ENCODE peak calls at places on chromosomes 13 and 19, in ten cellular contexts. B is upper lobe of right lung; G is AG04450; O is breast epithelium; L is brain microvascular endothelial cell; Z is mucosa of descending colon; M is psoas muscle; C is omental fat pad; W is CD4-positive, alpha-beta T cell; K is glutamatergic neuron. H is an unnamed sample.

GRCh38 chr19:12527034-12527836 is 24.0 kb downstream of the ZNF564 start:
- DNase-seq in B (no peak), G (no peak), O (no peak), L (peak; percentile 17), Z (no peak), M (no peak), C (no peak), W (no peak), K (no peak), H (no peak)

GRCh38 chr19:53868091-53868891 is 608 bp downstream of the MYADM start:
- DNase-seq in B (peak; percentile 84), G (no peak), O (peak; percentile 76), L (peak; percentile 56), Z (peak; percentile 77), M (peak; percentile 68), C (no peak), W (peak; percentile 28), K (peak; percentile 40), H (peak; percentile 55)

GRCh38 chr13:108342369-108343289 is 73.1 kb downstream of the TNFSF13B start:
- DNase-seq in B (no peak), G (peak; percentile 6), O (no peak), L (peak; percentile 22), Z (no peak), M (no peak), C (no peak), W (no peak), K (no peak), H (no peak)

GRCh38 chr19:572891-573825 is 762 bp downstream of the BSG start:
- DNase-seq in B (peak; percentile 80), G (no peak), O (no peak), L (peak; percentile 45), Z (peak; percentile 75), M (peak; percentile 59), C (no peak), W (no peak), K (no peak), H (peak; percentile 42)

GRCh38 chr19:15109768-15110417 is 2.7 kb downstream of the SYDE1 start:
- DNase-seq in B (no peak), G (no peak), O (no peak), L (no peak), Z (no peak), M (no peak), C (no peak), W (no peak), K (no peak), H (no peak)

GRCh38 chr19:45097776-45098520 is 5.0 kb downstream of the PPP1R37 start:
- DNase-seq in B (peak; percentile 73), G (peak; percentile 82), O (peak; percentile 80), L (peak; percentile 94), Z (no peak), M (peak; percentile 81), C (no peak), W (no peak), K (no peak), H (no peak)

GRCh38 chr13:56189439-56189838 is 951.3 kb upstream of the PRR20A start:
- DNase-seq in B (no peak), G (no peak), O (no peak), L (no peak), Z (no peak), M (no peak), C (no peak), W (no peak), K (no peak), H (no peak)

GRCh38 chr19:1725100-1726064 is 27.9 kb upstream of the ONECUT3 start:
- DNase-seq in B (no peak), G (no peak), O (no peak), L (no peak), Z (peak; percentile 49), M (peak; percentile 50), C (no peak), W (peak; percentile 17), K (peak; percentile 90), H (peak; percentile 88)

GRCh38 chr19:41563847-41564514 is 12.0 kb upstream of the CEACAM21 start:
- DNase-seq in B (no peak), G (no peak), O (no peak), L (no peak), Z (no peak), M (no peak), C (no peak), W (peak; percentile 62), K (no peak), H (no peak)

GRCh38 chr19:41569481-41570150 is 6.3 kb upstream of the CEACAM21 start:
- DNase-seq in B (no peak), G (no peak), O (no peak), L (no peak), Z (no peak), M (no peak), C (no peak), W (no peak), K (no peak), H (no peak)

GRCh38 chr19:41565384-41565730 is 10.6 kb upstream of the CEACAM21 start:
- DNase-seq in B (no peak), G (no peak), O (no peak), L (no peak), Z (no peak), M (no peak), C (no peak), W (no peak), K (no peak), H (no peak)

GRCh38 chr19:41570179-41570578 is 5.8 kb upstream of the CEACAM21 start:
- DNase-seq in B (no peak), G (no peak), O (no peak), L (no peak), Z (no peak), M (no peak), C (no peak), W (no peak), K (no peak), H (no peak)

GRCh38 chr19:41564515-41565383 is 11.2 kb upstream of the CEACAM21 start:
- DNase-seq in B (no peak), G (no peak), O (no peak), L (no peak), Z (no peak), M (no peak), C (no peak), W (no peak), K (peak; percentile 44), H (no peak)
- TF ChIP-seq CTCF in B (no peak), G (no peak), O (no peak), L (no peak), Z (no peak), M (no peak), C (no peak), W (no peak), K (no peak), H (no peak)

GRCh38 chr13:113744197-113745000 is 14.6 kb upstream of the TMEM255B start:
- DNase-seq in B (no peak), G (no peak), O (no peak), L (no peak), Z (peak; percentile 55), M (no peak), C (no peak), W (no peak), K (no peak), H (no peak)

GRCh38 chr13:113743366-113744195 is 15.4 kb upstream of the TMEM255B start:
- DNase-seq in B (no peak), G (no peak), O (no peak), L (no peak), Z (peak; percentile 27), M (no peak), C (no peak), W (no peak), K (no peak), H (no peak)

GRCh38 chr13:113742000-113742441 is 17.0 kb upstream of the TMEM255B start:
- DNase-seq in B (peak; percentile 74), G (no peak), O (no peak), L (no peak), Z (peak; percentile 58), M (peak; percentile 47), C (no peak), W (no peak), K (peak; percentile 65), H (peak; percentile 46)

GRCh38 chr13:113741101-113741731 is 17.8 kb upstream of the TMEM255B start:
- DNase-seq in B (no peak), G (no peak), O (no peak), L (no peak), Z (peak; percentile 9), M (no peak), C (no peak), W (no peak), K (no peak), H (no peak)

DNA sequence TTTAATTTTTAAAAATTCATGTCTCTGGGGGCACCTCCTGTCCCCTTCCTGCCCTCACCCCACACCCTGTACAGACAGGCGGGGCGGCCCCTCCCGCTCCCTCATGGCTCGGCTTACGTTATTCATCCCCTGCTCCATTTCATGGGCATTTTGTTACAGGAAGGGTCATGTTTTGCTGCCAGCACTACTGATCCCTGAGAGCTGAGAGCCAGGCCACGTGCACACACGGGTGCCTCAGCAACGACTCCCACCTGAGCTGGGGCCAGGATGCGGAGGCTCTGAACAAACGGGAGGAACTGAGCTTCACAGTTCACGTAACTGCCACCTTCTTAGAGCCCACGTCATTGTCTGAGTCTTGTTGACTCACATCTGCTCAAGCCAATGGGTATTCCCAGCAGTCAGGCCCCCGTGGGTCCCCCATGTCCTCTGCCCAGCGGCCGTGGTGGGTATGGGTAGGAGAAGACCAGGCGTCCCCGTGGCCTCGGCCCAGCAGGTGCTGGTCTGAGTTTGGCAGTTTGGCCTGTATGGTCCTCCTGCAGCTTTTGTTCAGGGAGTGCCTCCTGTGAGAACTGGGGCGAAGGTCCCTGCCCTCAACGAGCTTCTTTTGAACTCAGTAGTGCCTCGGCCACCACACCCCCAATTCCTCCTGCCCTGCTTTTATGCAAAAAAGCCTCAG is 16.4 kb upstream of the TMEM255B start:
- DNase-seq in B (no peak), G (no peak), O (no peak), L (no peak), Z (peak; percentile 33), M (no peak), C (no peak), W (no peak), K (no peak), H (no peak)
- TF ChIP-seq CTCF in B (no peak), G (no peak), O (no peak), L (no peak), Z (no peak), M (no peak), C (no peak), W (no peak), K (no peak), H (no peak)

DNA sequence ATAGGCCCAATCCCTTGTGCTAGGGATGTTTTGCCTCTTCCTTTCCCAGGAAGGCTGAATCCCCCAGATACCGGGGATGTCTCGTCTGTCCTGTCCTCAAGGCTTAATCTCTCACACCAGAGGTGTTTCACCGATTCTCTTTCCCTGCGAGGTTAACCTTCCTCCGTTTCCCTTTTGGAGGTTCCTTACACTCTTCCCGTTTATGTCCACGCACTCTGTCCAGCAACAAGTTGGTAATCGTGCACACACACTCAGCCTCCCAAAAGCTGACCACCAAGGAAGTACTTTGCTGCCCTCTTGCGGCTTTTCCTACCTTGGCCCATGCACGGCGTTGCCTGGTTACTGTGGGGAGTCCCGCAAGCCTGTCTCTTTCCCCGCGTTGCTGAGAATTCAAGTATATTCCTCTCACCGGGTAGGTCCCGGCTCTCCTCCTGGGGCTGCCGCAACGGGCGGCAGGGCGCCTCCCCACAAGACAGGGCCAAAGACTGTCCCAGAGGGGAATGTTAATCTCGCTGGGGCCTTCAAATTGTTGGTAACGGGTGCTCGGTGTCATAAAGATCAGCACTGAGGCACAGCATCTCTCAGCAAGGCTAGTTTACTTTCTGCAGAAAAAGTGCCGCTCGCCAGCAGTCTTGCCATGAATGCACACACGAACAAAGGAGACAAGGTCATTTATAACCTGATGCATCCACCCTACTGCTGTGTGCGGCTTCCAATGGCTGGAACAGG is 36.7 kb upstream of the CD177 start:
- DNase-seq in B (no peak), G (no peak), O (no peak), L (no peak), Z (no peak), M (no peak), C (no peak), W (no peak), K (no peak), H (peak; percentile 40)
- TF ChIP-seq CTCF in B (no peak), G (peak; percentile 54), O (no peak), L (peak; percentile 31), Z (no peak), M (no peak), C (no peak), W (no peak), K (no peak), H (peak; percentile 23)

DNA sequence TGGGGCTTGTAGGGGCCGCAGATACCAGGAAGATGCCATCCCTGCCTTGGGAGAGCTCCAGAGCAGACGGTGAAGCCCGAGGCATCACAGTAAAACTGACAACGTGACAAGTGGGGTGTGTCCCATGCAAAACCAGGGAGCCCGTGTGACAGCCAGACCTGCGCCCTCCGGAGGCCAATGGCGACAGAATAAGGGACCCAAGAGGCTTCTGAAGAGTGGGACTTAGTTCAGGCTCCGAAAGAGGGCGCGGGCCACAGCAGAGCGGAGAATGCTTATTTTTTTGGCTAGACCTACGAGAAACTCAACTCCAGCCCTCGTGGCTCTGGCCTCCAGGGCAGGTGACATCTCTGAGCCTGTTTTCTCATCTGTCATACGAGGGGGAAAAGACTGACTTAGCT is 23.1 kb downstream of the DPP9 start:
- DNase-seq in B (no peak), G (no peak), O (no peak), L (no peak), Z (no peak), M (no peak), C (no peak), W (no peak), K (no peak), H (no peak)
- TF ChIP-seq CTCF in B (no peak), G (no peak), O (no peak), L (no peak), Z (no peak), M (no peak), C (no peak), W (no peak), K (no peak), H (no peak)

H was measured in nephron progenitor cell.